ENCODE peak calls at places on chromosome 18, in seven cellular contexts. K is SK-N-SH, A is HCT116, S is hepatocyte, H is PC-3, X is GM23338, Z is neural progenitor cell. Y is an unnamed sample.

GRCh38 chr18:23169683-23170082 is 34.4 kb downstream of the CABLES1 start:
- DNase-seq in K (no peak), A (no peak), S (no peak), H (no peak), X (peak), Z (no peak), Y (no peak)

GRCh38 chr18:3869848-3870247 is 419.9 kb downstream of the TGIF1 start:
- DNase-seq in K (peak), A (peak), S (peak), H (peak), X (peak), Z (peak), Y (peak)

GRCh38 chr18:50218432-50219197 is 23.7 kb upstream of the MYO5B start:
- DNase-seq in K (no peak), A (peak), S (peak), H (peak), X (peak), Z (peak), Y (peak)

GRCh38 chr18:54888933-54889332 is 60.7 kb downstream of the RAB27B start:
- DNase-seq in K (no peak), A (no peak), S (no peak), H (no peak), X (no peak), Z (no peak), Y (peak)

GRCh38 chr18:9418047-9418690 is 57.1 kb upstream of the RALBP1 start:
- DNase-seq in K (peak), A (no peak), S (no peak), H (no peak), X (peak), Z (no peak), Y (no peak)

GRCh38 chr18:76121049-76121448 is 374.0 kb downstream of the ZNF516 start:
- DNase-seq in K (no peak), A (no peak), S (no peak), H (no peak), X (no peak), Z (no peak), Y (no peak)

GRCh38 chr18:74896390-74896991 is 298.8 kb downstream of the ZNF407 start:
- DNase-seq in K (peak), A (peak), S (peak), H (peak), X (peak), Z (peak), Y (peak)

GRCh38 chr18:66495844-66496243 is 108.0 kb downstream of the CDH19 start:
- DNase-seq in K (peak), A (no peak), S (peak), H (peak), X (peak), Z (peak), Y (no peak)

GRCh38 chr18:54718436-54718773 is 109.9 kb upstream of the RAB27B start:
- DNase-seq in K (no peak), A (no peak), S (no peak), H (no peak), X (no peak), Z (no peak), Y (no peak)

GRCh38 chr18:62420151-62420512 is 95.0 kb downstream of the TNFRSF11A start:
- DNase-seq in K (no peak), A (no peak), S (peak), H (peak), X (no peak), Z (no peak), Y (peak)

GRCh38 chr18:33959609-33960008 is 265.1 kb downstream of the NOL4 start:
- DNase-seq in K (no peak), A (no peak), S (no peak), H (no peak), X (no peak), Z (no peak), Y (no peak)

GRCh38 chr18:5370332-5370731 is 74.8 kb upstream of the ZBTB14 start:
- DNase-seq in K (no peak), A (no peak), S (peak), H (no peak), X (peak), Z (peak), Y (peak)

GRCh38 chr18:79383388-79384056 is 12.2 kb upstream of the NFATC1 start:
- DNase-seq in K (peak), A (no peak), S (no peak), H (no peak), X (no peak), Z (no peak), Y (no peak)

GRCh38 chr18:45793295-45793965 is 32.0 kb upstream of the SIGLEC15 start:
- DNase-seq in K (no peak), A (peak), S (no peak), H (peak), X (peak), Z (no peak), Y (peak)

GRCh38 chr18:77107218-77107815 is 25.3 kb downstream of the MBP start:
- DNase-seq in K (no peak), A (no peak), S (no peak), H (no peak), X (no peak), Z (no peak), Y (no peak)

GRCh38 chr18:3721771-3722661 is 272.0 kb downstream of the TGIF1 start:
- DNase-seq in K (no peak), A (no peak), S (peak), H (no peak), X (no peak), Z (no peak), Y (no peak)

GRCh38 chr18:44594779-44595467 is 85.8 kb upstream of the SETBP1 start:
- DNase-seq in K (no peak), A (no peak), S (no peak), H (peak), X (peak), Z (no peak), Y (peak)

GRCh38 chr18:22550366-22550765 is 132.7 kb upstream of the CTAGE1 start:
- DNase-seq in K (no peak), A (no peak), S (no peak), H (no peak), X (no peak), Z (no peak), Y (peak)

GRCh38 chr18:74972354-74972753 is 236.6 kb downstream of the PTGR3 start:
- DNase-seq in K (no peak), A (no peak), S (no peak), H (no peak), X (no peak), Z (no peak), Y (no peak)

GRCh38 chr18:13447621-13448020 is 229.1 kb downstream of the LDLRAD4 start:
- DNase-seq in K (peak), A (no peak), S (peak), H (no peak), X (peak), Z (peak), Y (peak)

GRCh38 chr18:76499596-76500340 is 4.7 kb upstream of the ZNF516 start:
- DNase-seq in K (no peak), A (no peak), S (no peak), H (no peak), X (no peak), Z (peak), Y (no peak)

GRCh38 chr18:24460388-24460787 is at the start of gene HRH4:
- DNase-seq in K (no peak), A (no peak), S (no peak), H (no peak), X (no peak), Z (no peak), Y (no peak)

GRCh38 chr18:69216390-69216789 is 184.3 kb upstream of the DOK6 start:
- DNase-seq in K (no peak), A (no peak), S (no peak), H (no peak), X (no peak), Z (no peak), Y (no peak)

GRCh38 chr18:50853863-50854271 is 25.1 kb upstream of the ME2 start:
- DNase-seq in K (no peak), A (no peak), S (peak), H (peak), X (no peak), Z (no peak), Y (peak)

GRCh38 chr18:56389190-56389589 is 249.2 kb downstream of the TXNL1 start:
- DNase-seq in K (no peak), A (no peak), S (no peak), H (no peak), X (no peak), Z (peak), Y (peak)

GRCh38 chr18:49090901-49091300 is 140.1 kb upstream of the SMAD7 start:
- DNase-seq in K (no peak), A (no peak), S (no peak), H (no peak), X (no peak), Z (no peak), Y (no peak)

GRCh38 chr18:21458322-21458721 is 142.2 kb downstream of the ESCO1 start:
- DNase-seq in K (no peak), A (no peak), S (no peak), H (no peak), X (no peak), Z (no peak), Y (no peak)

GRCh38 chr18:58405107-58405898 is 223.6 kb downstream of the ALPK2 start:
- DNase-seq in K (no peak), A (no peak), S (no peak), H (no peak), X (no peak), Z (no peak), Y (no peak)

GRCh38 chr18:7923105-7923504 is 356.0 kb downstream of the PTPRM start:
- DNase-seq in K (no peak), A (no peak), S (no peak), H (peak), X (no peak), Z (no peak), Y (no peak)

GRCh38 chr18:76458522-76459311 is 36.3 kb downstream of the ZNF516 start:
- DNase-seq in K (no peak), A (no peak), S (no peak), H (no peak), X (no peak), Z (no peak), Y (no peak)

GRCh38 chr18:212780-213179 is 54.4 kb downstream of the USP14 start:
- DNase-seq in K (peak), A (no peak), S (no peak), H (no peak), X (no peak), Z (no peak), Y (peak)

GRCh38 chr18:63534615-63535014 is 7.6 kb upstream of the SERPINB12 start:
- DNase-seq in K (no peak), A (no peak), S (no peak), H (no peak), X (no peak), Z (no peak), Y (no peak)
- H2AFZ ChIP-seq in K (no peak), A (no peak), S (no peak), H (no peak), X (no peak), Z (no peak), Y (peak)

DNA sequence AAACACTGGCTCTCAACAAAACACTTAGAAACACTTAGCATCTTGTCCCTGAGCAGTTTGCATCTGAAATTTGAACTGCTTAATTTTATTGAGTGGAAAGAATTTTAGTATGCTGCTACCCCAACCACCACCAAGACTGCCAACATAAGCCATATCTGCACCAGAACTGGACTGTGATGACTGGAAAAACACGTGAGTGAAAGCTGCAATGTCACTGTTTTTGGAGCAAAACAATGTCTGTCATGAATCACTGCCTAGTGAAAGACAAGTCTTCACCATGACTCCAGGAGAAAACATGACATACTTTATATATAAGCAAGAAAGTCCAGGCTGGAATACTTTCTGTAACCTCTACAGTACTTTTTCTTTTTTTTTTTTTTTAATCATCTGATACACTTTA is 2129.5 kb upstream of the PIK3C3 start:
- DNase-seq in K (no peak), A (no peak), S (no peak), H (no peak), X (no peak), Z (no peak), Y (peak)
- TF ChIP-seq EZH2phosphoT487 in K (no peak), A (no peak), S (no peak), H (no peak), X (no peak), Z (no peak), Y (no peak)

DNA sequence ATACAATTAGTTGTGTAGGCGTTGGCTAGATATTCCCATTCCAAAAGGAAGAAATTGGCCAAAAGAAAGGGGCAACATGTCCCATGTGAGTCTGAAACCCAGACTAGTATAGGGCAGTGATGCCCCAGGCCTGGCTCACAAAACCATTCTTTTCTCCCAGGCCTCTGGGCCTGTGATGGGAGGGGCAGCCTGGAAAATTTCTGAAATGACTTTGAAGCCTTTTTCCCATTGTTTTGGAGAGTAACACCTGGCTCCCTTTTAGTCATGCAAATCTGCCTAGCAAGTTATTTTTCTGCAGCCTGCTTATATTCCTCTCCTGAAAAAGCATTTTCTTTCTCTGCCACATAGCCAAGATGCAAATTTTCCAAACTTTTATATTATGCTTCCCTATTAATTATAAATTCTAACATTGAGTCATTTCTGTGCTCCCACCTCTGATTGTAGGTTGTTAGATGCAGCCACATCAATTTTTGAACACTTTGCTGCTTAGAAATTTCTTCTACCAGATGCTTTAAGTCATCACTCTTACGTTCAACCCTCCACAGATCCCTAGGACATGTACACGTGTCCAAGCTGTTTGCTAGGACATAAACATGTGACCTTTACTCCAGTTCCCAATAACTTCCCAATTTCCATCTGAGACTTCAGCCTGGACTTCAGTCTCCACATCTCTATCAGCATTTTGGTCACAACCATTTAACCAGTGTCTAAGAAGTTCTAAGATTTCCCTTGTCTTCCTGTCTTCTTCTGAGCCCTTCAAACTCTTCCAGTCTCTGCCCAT is 76.1 kb upstream of the MC4R start:
- DNase-seq in K (no peak), A (no peak), S (no peak), H (no peak), X (peak), Z (no peak), Y (no peak)
- H2AFZ ChIP-seq in K (no peak), A (no peak), S (no peak), H (no peak), X (no peak), Z (no peak), Y (no peak)

GRCh38 chr18:73564073-73564472 is 583.6 kb downstream of the FBXO15 start:
- DNase-seq in K (no peak), A (no peak), S (peak), H (peak), X (no peak), Z (no peak), Y (peak)

DNA sequence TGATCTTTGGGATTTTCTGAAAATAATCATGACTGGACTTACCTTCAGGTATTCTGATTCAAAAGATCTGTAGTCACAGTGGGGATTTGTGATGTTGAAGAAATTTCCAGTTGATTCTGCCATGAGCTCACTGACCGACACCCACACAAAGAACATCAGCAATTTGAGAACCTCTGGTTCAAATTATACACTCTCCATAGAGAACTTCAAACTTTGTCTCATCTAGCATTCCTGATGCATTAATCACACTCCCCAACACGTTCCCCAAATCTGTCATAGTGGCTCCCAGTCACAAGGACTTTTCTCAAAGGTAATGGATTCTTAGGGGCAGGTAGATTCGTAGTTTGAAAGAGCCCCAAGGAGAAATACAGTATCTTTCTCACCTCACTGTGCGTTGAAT is 584.3 kb downstream of the FBXO15 start:
- DNase-seq in K (no peak), A (no peak), S (no peak), H (peak), X (no peak), Z (no peak), Y (peak)
- TF ChIP-seq EZH2phosphoT487 in K (no peak), A (no peak), S (no peak), H (no peak), X (no peak), Z (no peak), Y (no peak)

Y was measured in GM23248.